ENCODE peak calls at places on chromosome 1, in eight cellular contexts. C is HEK293T; B is HTR-8/SVneo; W is activated T-helper 1 cell treated with Interleukin-2 at 50 U/mL for 16 hours; R is uterus; E is stimulated activated CD4-positive, alpha-beta T cell treated with anti-CD3 and anti-CD28 coated beads, Interleukin-1b, Interleukin-23, amount 100 ng/mL, for 48 hours; Z is progenitor cell of endocrine pancreas; I is H9. P is an unnamed sample.

GRCh38 chr1:30253807-30254440 is 469.5 kb downstream of the MATN1 start:
- DNase-seq in W (no peak), B (peak), E (no peak), I (peak), R (no peak), Z (no peak), C (no peak), P (no peak)

GRCh38 chr1:77313491-77313890 is 31.7 kb downstream of the AK5 start:
- DNase-seq in E (peak), C (peak), R (no peak), Z (no peak), I (peak), B (peak), W (peak), P (no peak)

GRCh38 chr1:109306832-109307362 is at the start of gene MYBPHL:
- DNase-seq in R (no peak), W (no peak), I (no peak), Z (no peak), B (no peak), C (no peak), E (no peak), P (no peak)

GRCh38 chr1:48552420-48552819 is 80.4 kb upstream of the SPATA6 start:
- DNase-seq in W (no peak), B (no peak), Z (no peak), C (peak), R (no peak), I (peak), E (no peak), P (no peak)

GRCh38 chr1:16279186-16279585 is 42.2 kb upstream of the CPLANE2 start:
- DNase-seq in I (no peak), E (no peak), R (no peak), C (no peak), B (no peak), W (no peak), Z (no peak), P (no peak)

GRCh38 chr1:168468042-168468809 is 75.6 kb downstream of the XCL2 start:
- DNase-seq in B (no peak), I (no peak), R (no peak), W (no peak), Z (no peak), E (no peak), C (no peak), P (no peak)

GRCh38 chr1:232305020-232305419 is 324.9 kb downstream of the SIPA1L2 start:
- DNase-seq in R (no peak), Z (no peak), E (no peak), C (no peak), B (no peak), W (no peak), I (no peak), P (no peak)

GRCh38 chr1:155241069-155241679 is 14.1 kb downstream of the ENTREP3 start:
- DNase-seq in B (peak), E (peak), C (peak), W (peak), R (peak), I (peak), Z (no peak), P (peak)

GRCh38 chr1:22143065-22143514 is at the start of gene WNT4:
- DNase-seq in I (peak), C (peak), W (no peak), B (peak), Z (peak), R (no peak), E (no peak), P (peak)

GRCh38 chr1:169105434-169106094 is 926 bp upstream of the ATP1B1 start:
- DNase-seq in B (no peak), C (peak), E (no peak), Z (peak), I (peak), R (peak), W (peak), P (peak)

GRCh38 chr1:55078470-55078869 is 39.1 kb downstream of the PCSK9 start:
- DNase-seq in B (no peak), E (no peak), C (no peak), Z (no peak), R (no peak), W (no peak), I (no peak), P (no peak)

GRCh38 chr1:80675469-80675868 is 1125.3 kb upstream of the ADGRL2 start:
- DNase-seq in E (no peak), I (no peak), Z (no peak), W (no peak), C (no peak), R (no peak), B (no peak), P (no peak)

GRCh38 chr1:196660912-196661311 is 9.1 kb downstream of the CFH start:
- DNase-seq in E (no peak), I (no peak), Z (no peak), C (peak), B (peak), W (no peak), R (no peak), P (no peak)

GRCh38 chr1:33256335-33256700 is at the start of gene ZNF362:
- DNase-seq in I (peak), R (peak), Z (peak), W (peak), C (peak), B (peak), E (peak), P (peak)

GRCh38 chr1:162719678-162720077 is 70.8 kb upstream of the HSD17B7 start:
- DNase-seq in W (no peak), I (no peak), B (no peak), Z (no peak), R (no peak), E (no peak), C (no peak), P (no peak)